ENCODE peak calls at places on chromosomes 1 and 21, in eight cellular contexts. M is fibroblast of lung, A is astrocyte, X is HAP-1, K is IMR-90, B is ascending aorta, S is cardiac muscle cell, N is GM23248. C is an unnamed sample. For H3K4me1 and H3K9me3, the result is how much of the 10 kb centered on the place peaks cover.

GRCh38 chr1:93080424-93080823 is 1.3 kb downstream of the MTF2 start:
- DNase-seq in N (peak), X (no peak), M (peak), K (peak), S (peak), B (no peak), A (peak), C (peak)

GRCh38 chr1:232923739-232924386 is 26.5 kb upstream of the NTPCR start:
- DNase-seq in M (no peak), X (no peak), K (peak), B (no peak), S (no peak), A (peak), N (peak), C (no peak)

GRCh38 chr1:13892671-13893325 is 192.8 kb downstream of the PRDM2 start:
- DNase-seq in M (no peak), S (peak), X (no peak), A (no peak), N (peak), B (no peak), K (no peak), C (no peak)

GRCh38 chr1:165352442-165353293 is 3.8 kb downstream of the LMX1A start:
- DNase-seq in B (no peak), K (no peak), M (no peak), N (no peak), A (no peak), S (peak), X (no peak), C (no peak)

GRCh38 chr1:26317612-26318337 is at the start of gene CD52:
- DNase-seq in A (no peak), B (no peak), S (no peak), K (no peak), X (no peak), N (no peak), M (no peak), C (no peak)

GRCh38 chr1:213570487-213570886 is 417.3 kb upstream of the PROX1 start:
- DNase-seq in M (no peak), N (peak), K (no peak), X (no peak), A (no peak), S (no peak), B (no peak), C (no peak)

GRCh38 chr1:54273092-54273836 is 73.3 kb downstream of the MRPL37 start:
- DNase-seq in B (peak), X (peak), N (peak), M (peak), K (peak), S (no peak), A (peak), C (peak)

GRCh38 chr1:233647625-233648024 is 33.7 kb downstream of the KCNK1 start:
- DNase-seq in N (no peak), S (no peak), A (no peak), M (no peak), K (no peak), B (no peak), X (no peak), C (no peak)

GRCh38 chr1:107559881-107560280 is 405.1 kb downstream of the VAV3 start:
- DNase-seq in N (peak), K (no peak), X (no peak), M (peak), A (peak), S (no peak), B (no peak), C (no peak)

GRCh38 chr1:108117908-108118902 is 81.9 kb downstream of the SLC25A24 start:
- DNase-seq in N (peak), S (no peak), K (peak), A (peak), B (no peak), X (no peak), M (peak), C (peak)

GRCh38 chr21:36695283-36695634 is 3.7 kb upstream of the SIM2 start:
- DNase-seq in N (no peak), K (no peak), B (no peak), A (no peak), S (no peak), M (no peak), X (no peak), C (no peak)

GRCh38 chr21:17782051-17782450 is 37.1 kb downstream of the C21orf91 start:
- DNase-seq in A (no peak), B (no peak), X (no peak), S (no peak), K (no peak), N (no peak), M (no peak), C (no peak)

GRCh38 chr1:179229214-179230140 is at the start of gene ABL2:
- DNase-seq in X (peak), M (peak), K (no peak), N (peak), B (no peak), S (peak), A (no peak), C (peak)

GRCh38 chr1:92362970-92363369 is 64.1 kb downstream of the RPAP2 start:
- DNase-seq in N (no peak), S (no peak), A (no peak), K (no peak), X (no peak), M (no peak), B (no peak), C (no peak)

GRCh38 chr1:109762821-109763645 is 690 bp downstream of the EPS8L3 start:
- DNase-seq in M (peak), S (no peak), A (peak), X (no peak), K (peak), N (peak), B (peak), C (peak)

GRCh38 chr1:6105763-6106162 is 60.1 kb downstream of the KCNAB2 start:
- DNase-seq in A (no peak), K (no peak), B (no peak), N (no peak), S (no peak), X (no peak), M (no peak), C (no peak)

GRCh38 chr1:204264805-204265204 is 51.0 kb upstream of the GOLT1A start:
- DNase-seq in N (no peak), K (no peak), B (no peak), M (no peak), X (no peak), A (no peak), S (no peak), C (no peak)

DNA sequence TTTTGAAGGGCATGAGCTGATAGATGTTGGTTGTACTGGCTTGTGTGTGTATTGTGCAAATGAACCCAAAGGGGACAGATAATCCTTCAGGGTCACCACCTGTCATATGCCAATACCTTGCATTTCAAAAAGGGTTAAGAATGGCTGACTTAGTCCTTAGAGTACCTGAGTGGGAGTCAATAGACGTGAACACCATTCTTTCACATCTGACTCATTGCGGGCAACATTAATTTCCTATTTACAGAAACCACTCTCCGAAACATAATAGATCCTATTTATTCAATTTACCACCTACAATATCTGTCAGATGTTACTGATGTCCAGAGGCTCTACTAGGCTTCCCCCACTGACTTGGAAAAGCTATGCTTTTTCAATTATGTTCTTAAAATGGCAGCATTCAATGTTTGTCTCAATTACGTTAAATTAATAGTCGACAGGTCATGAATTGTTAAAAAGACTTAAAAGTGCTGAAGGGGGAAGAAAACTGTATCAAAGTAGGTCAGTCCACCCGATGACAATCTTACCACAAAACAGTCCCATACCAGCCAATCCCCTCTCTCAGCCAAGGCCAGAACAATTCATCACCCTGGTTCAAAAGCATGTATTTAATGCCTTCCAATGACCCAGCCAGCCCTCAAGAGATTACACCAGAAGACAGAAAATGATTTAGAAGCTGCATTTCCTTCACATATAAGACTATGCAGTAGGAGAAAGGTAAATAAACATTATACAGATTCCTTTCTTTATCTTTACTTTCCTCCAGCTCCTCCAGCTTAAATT is 48.6 kb upstream of the PLA2G2C start:
- DNase-seq in M (no peak), K (no peak), X (no peak), N (no peak), A (peak), S (no peak), B (no peak), C (no peak)
- H3K4me1 ChIP-seq in M (under half), K (under half), X (under half), N (under half), A (under half), S (under half), B (under half), C (under half)

DNA sequence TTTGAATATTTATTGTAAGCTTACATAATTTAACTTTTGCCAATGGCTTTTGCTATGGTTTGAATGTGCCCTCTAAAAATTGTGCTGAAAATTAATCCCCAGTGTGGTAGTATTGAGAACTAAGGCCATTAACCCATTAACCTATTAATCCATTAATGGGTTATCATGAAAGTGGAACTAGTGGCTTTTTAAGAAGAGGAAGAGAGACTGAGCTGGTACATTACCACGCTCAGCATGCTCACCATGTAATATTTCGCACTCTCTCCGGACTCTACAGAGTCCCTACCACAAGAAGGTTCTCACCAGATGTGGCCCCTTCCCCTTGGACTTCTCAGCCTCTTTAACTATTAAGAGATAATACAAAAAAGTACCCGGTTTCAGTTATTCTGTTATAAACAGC is 164.4 kb upstream of the ZRANB2 start:
- DNase-seq in S (no peak), A (no peak), X (no peak), M (no peak), B (no peak), N (no peak), K (no peak), C (no peak)
- H3K9me3 ChIP-seq in S (under half), A (under half), X (under half), M (under half), B (under half), N (under half), K (under half), C (under half)

DNA sequence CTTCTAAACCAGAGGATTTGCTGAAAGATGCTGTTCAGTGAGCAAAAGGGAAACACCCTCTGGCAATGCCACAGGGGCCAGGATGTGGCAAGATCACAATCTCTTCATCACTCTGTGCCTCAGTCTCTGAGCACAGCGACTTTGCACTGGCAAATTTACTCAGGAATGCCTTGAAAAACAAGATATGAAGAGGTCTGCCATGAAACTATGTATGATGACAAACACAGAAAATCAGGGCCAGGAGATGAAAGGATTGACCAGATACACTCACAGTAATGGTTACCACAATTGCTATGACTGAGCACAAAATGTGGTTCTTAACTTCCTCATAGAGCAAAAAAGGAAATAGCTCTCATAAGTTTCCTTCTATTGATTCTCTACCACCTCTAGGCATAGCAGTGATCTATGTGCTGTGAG is 5.8 kb downstream of the TTC13 start:
- DNase-seq in K (peak), N (peak), A (peak), X (no peak), M (no peak), B (no peak), S (no peak), C (peak)
- H3K4me1 ChIP-seq in K (under half), N (under half), A (under half), X (under half), M (under half), B (under half), S (under half), C (under half)

DNA sequence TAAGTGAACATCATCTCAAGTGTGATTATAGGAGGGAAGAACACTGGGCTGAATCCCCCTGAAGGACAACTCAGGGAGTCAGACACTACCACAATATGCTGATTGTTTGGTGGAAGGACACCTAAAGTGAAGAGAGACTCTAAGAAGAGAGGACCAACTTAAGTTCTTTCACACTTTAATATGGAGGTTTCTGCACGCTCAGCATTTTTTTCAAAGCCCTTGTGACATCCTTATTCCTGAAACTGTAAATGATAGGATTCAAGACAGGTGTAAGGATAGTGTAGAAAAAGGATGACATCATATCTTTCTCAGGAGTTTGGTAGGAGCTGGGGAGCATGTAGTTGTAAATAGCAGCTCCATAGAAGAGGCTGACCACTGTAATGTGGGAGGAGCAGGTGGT is 4.8 kb downstream of the OR2T10 start:
- DNase-seq in M (no peak), B (no peak), S (no peak), X (no peak), A (no peak), N (no peak), K (no peak), C (no peak)
- H3K9me3 ChIP-seq in M (under half), B (under half), S (under half), X (under half), A (under half), N (under half), K (under half), C (under half)

DNA sequence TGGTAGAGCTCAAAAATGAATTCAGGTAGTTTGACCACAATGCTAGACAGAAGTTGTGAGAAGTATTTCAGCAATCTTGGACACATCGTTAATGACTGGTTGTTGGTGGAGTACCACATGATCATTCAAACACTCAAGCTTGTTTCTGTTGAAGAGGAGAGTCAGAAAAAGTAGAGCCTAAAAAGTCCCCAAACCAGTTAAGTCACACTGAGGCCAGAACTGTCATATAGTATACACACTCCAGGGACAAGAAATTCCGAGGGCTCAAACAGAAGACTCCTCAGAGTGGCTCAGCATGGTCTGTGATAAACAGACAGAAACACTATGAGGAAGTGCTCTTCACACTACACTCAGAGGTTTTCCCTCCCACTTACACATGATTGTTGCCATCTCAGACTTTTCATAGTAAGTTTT is 5.8 kb downstream of the TRIM33 start:
- DNase-seq in A (no peak), N (no peak), M (no peak), K (no peak), B (no peak), S (no peak), X (no peak), C (no peak)
- H3K4me1 ChIP-seq in A (under half), N (under half), M (under half), K (under half), B (under half), S (under half), X (under half), C (under half)

GRCh38 chr1:81044708-81045107 is 756.0 kb upstream of the ADGRL2 start:
- DNase-seq in K (peak), X (no peak), M (peak), N (no peak), A (peak), S (no peak), B (no peak), C (no peak)

GRCh38 chr1:81042225-81042624 is 758.5 kb upstream of the ADGRL2 start:
- DNase-seq in X (no peak), B (no peak), N (no peak), S (no peak), K (no peak), A (no peak), M (no peak), C (no peak)
- H3K9me3 ChIP-seq in X (under half), B (under half), N (under half), S (under half), K (under half), A (under half), M (under half), C (under half)

DNA sequence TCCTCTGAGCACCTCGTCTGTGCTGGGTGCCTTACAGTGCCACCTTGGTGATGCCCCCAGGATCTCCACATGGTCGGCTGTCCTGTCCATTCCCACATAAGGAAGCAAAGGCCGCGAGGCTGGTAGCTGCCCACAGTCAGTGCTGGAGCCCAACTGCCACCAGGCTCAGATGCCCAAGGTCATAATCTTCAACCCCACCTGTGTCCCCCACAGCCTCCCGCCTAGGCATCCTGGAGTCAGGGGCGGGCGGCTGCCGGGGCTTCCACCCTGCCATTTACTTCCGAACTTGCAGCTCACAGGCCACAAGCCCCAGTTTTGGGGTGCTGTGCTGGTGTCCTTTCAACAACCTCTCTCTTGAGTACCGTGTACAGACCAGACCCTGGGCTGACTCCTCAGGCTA is 126.3 kb downstream of the CASZ1 start:
- DNase-seq in S (no peak), X (no peak), B (no peak), K (no peak), N (no peak), A (no peak), M (no peak), C (no peak)
- H3K4me1 ChIP-seq in S (under half), X (under half), B (under half), K (under half), N (under half), A (under half), M (under half), C (under half)

GRCh38 chr1:248710305-248710900 is 7.8 kb upstream of the OR14I1 start:
- DNase-seq in N (no peak), B (no peak), X (no peak), A (no peak), K (no peak), S (no peak), M (no peak), C (no peak)

DNA sequence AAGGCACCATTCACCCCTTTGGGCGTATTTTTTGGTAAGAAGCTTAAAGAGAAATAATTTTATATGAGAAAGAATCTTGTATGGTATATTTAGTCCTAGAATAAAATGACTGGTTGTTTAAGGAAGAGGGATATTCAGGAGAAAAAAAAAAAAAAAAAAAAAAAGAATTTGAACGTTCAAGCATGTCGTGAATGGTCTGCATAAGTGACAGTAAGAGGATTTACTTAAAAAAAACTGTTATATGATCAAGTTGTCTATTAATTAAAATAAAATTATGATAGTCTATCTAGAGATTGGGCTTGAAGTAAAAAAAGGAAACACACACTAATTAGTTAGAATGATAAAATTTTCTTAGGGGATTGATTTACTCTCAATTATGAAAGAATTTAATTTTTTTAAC is 11.7 kb upstream of the OR14I1 start:
- DNase-seq in N (no peak), K (no peak), B (no peak), X (no peak), A (peak), S (no peak), M (peak), C (no peak)
- H3K9me3 ChIP-seq in N (under half), K (under half), B (under half), X (under half), A (under half), S (under half), M (under half), C (under half)

C was measured in adipocyte.